ENCODE peak calls at places on chromosomes 12 and 14, in five cellular contexts. F is HTR-8/SVneo, V is posterior cingulate gyrus, M is GM23338, Y is Kasumi-1. C is an unnamed sample.

GRCh38 chr12:42426733-42427132 is 100.8 kb downstream of the PPHLN1 start:
- DNase-seq in M (peak; percentile 60), F (peak; percentile 53), V (no peak), Y (peak; percentile 10), C (peak; percentile 70)

GRCh38 chr12:29429999-29430698 is 49.2 kb upstream of the ERGIC2 start:
- DNase-seq in V (peak; percentile 64), Y (no peak), F (no peak), M (no peak), C (no peak)

GRCh38 chr12:109612975-109613502 is 39.4 kb downstream of the MVK start:
- DNase-seq in M (peak; percentile 57), V (no peak), F (no peak), Y (peak; percentile 13), C (peak; percentile 34)

GRCh38 chr14:93987376-93987775 is 9.7 kb upstream of the CCDC197 start:
- DNase-seq in F (no peak), V (peak; percentile 69), Y (no peak), M (peak; percentile 24), C (no peak)

GRCh38 chr12:54740882-54741281 is 92.7 kb upstream of the DCD start:
- DNase-seq in M (no peak), V (no peak), Y (no peak), F (no peak), C (no peak)

GRCh38 chr14:89429206-89430091 is 12.4 kb upstream of the FOXN3 start:
- DNase-seq in V (no peak), M (no peak), Y (peak; percentile 57), F (no peak), C (no peak)

GRCh38 chr12:65756956-65757511 is 67.2 kb upstream of the HMGA2 start:
- DNase-seq in M (no peak), F (no peak), Y (no peak), V (no peak), C (no peak)

GRCh38 chr12:29200586-29200985 is 51.5 kb downstream of the FAR2 start:
- DNase-seq in Y (no peak), M (peak; percentile 6), F (no peak), V (no peak), C (peak; percentile 23)

GRCh38 chr12:53325539-53326061 is 4.2 kb upstream of the AAAS start:
- DNase-seq in F (no peak), Y (no peak), V (peak; percentile 92), M (peak; percentile 53), C (no peak)

C was measured in HT-29.